ENCODE peak calls at places on chromosomes 7 and 10, in ten cellular contexts. G is IMR-90, J is A549, K is ovary, B is GM12878, N is Peyer's patch, M is sigmoid colon, E is esophagus muscularis mucosa, Z is NB4, D is prostate gland. R is an unnamed sample.

GRCh38 chr10:1163204-1163660 is 107.0 kb downstream of the WDR37 start:
- DNase-seq in J (no peak), E (no peak), N (peak), G (no peak), K (no peak), D (no peak), M (no peak), Z (no peak), B (no peak), R (no peak)

GRCh38 chr7:151255390-151255789 is 6.9 kb upstream of the SMARCD3 start:
- DNase-seq in Z (no peak), E (no peak), B (no peak), D (no peak), G (no peak), N (no peak), M (peak), J (no peak), K (no peak), R (no peak)

GRCh38 chr7:155591055-155591750 is 44.8 kb upstream of the CNPY1 start:
- DNase-seq in B (no peak), G (no peak), K (no peak), Z (peak), N (no peak), E (no peak), M (no peak), D (no peak), J (no peak), R (peak)

GRCh38 chr7:157044151-157044687 is 33.8 kb upstream of the MNX1 start:
- DNase-seq in N (no peak), D (no peak), B (no peak), G (peak), Z (no peak), K (no peak), M (no peak), E (no peak), J (no peak), R (no peak)

GRCh38 chr10:77190275-77190674 is 447.3 kb downstream of the KCNMA1 start:
- DNase-seq in K (no peak), D (no peak), B (no peak), Z (peak), G (no peak), N (no peak), M (no peak), J (no peak), E (no peak), R (no peak)

GRCh38 chr10:110786172-110786571 is 85.6 kb upstream of the PDCD4 start:
- DNase-seq in K (no peak), D (no peak), G (peak), Z (peak), M (no peak), N (no peak), E (no peak), B (no peak), J (no peak), R (no peak)

GRCh38 chr7:73521636-73522080 is 435 bp downstream of the BAZ1B start:
- DNase-seq in B (no peak), M (no peak), G (peak), J (peak), E (peak), D (no peak), N (no peak), K (no peak), Z (no peak), R (no peak)

GRCh38 chr10:87659571-87660483 is at the start of gene PAPSS2:
- DNase-seq in J (peak), D (peak), B (no peak), Z (peak), G (peak), E (no peak), M (peak), N (peak), K (peak), R (peak)

GRCh38 chr7:16817536-16817935 is 12.7 kb upstream of the AGR2 start:
- DNase-seq in B (no peak), M (no peak), Z (no peak), J (peak), E (no peak), D (no peak), K (no peak), N (no peak), G (peak), R (no peak)

GRCh38 chr10:49518982-49519578 is 19.8 kb downstream of the ERCC6 start:
- DNase-seq in G (peak), J (peak), N (no peak), E (no peak), M (no peak), B (no peak), Z (peak), D (peak), K (peak), R (no peak)

GRCh38 chr7:80147543-80148376 is 13.1 kb downstream of the GNAI1 start:
- DNase-seq in E (no peak), G (peak), D (no peak), N (no peak), B (no peak), J (no peak), Z (no peak), M (no peak), K (no peak), R (no peak)

GRCh38 chr7:17633099-17633498 is 307.2 kb downstream of the SNX13 start:
- DNase-seq in D (no peak), G (peak), J (peak), K (no peak), E (no peak), B (no peak), M (no peak), N (no peak), Z (no peak), R (no peak)

GRCh38 chr10:68992721-68993440 is 4.3 kb downstream of the KIFBP start:
- DNase-seq in K (peak), B (no peak), N (no peak), G (peak), E (peak), D (peak), J (no peak), Z (no peak), M (peak), R (no peak)

GRCh38 chr7:73395538-73396503 is 37.8 kb upstream of the FZD9 start:
- DNase-seq in G (no peak), E (no peak), M (no peak), D (no peak), N (no peak), J (no peak), Z (no peak), B (no peak), K (no peak), R (no peak)

GRCh38 chr10:71094712-71095390 is 117.5 kb upstream of the UNC5B start:
- DNase-seq in M (no peak), E (no peak), Z (no peak), J (no peak), G (no peak), K (no peak), D (no peak), N (no peak), B (no peak), R (peak)

GRCh38 chr7:5526190-5527037 is 102.8 kb upstream of the TNRC18 start:
- DNase-seq in M (peak), K (peak), Z (peak), E (no peak), N (peak), B (no peak), J (no peak), G (peak), D (peak), R (no peak)

GRCh38 chr7:836429-836828 is 4.2 kb downstream of the SUN1 start:
- DNase-seq in B (no peak), M (peak), G (peak), E (no peak), N (no peak), K (no peak), J (peak), Z (peak), D (no peak), R (no peak)

GRCh38 chr10:103480521-103480920 is 1.5 kb upstream of the CALHM3 start:
- DNase-seq in E (no peak), G (peak), N (no peak), D (no peak), B (no peak), M (no peak), J (no peak), Z (no peak), K (no peak), R (no peak)

DNA sequence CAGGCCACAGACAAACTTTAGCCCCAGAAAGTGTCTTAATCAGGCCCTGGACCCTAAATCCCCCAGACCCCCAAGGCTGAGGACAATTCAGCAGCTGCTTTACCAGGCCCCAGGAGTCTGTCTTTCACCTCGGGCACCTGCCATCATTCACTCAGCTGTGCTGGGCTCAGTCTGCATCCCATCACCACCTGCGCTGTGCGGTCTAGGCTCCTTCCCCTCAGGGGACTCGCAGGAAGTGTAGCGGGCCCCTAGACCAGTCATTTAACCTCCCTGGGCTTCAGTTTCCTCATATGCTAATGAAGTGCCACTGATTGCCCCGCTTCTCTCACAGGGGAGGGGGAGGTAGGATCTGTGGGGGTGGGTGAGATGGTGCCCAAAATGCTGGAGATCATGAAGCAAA is 76.4 kb upstream of the ZMIZ1 start:
- DNase-seq in Z (peak), D (no peak), K (no peak), E (no peak), M (no peak), G (no peak), B (no peak), J (no peak), N (no peak), R (no peak)
- H3K4me3 ChIP-seq in Z (no peak), D (no peak), K (no peak), E (no peak), M (no peak), G (no peak), B (no peak), J (no peak), N (no peak), R (no peak)

DNA sequence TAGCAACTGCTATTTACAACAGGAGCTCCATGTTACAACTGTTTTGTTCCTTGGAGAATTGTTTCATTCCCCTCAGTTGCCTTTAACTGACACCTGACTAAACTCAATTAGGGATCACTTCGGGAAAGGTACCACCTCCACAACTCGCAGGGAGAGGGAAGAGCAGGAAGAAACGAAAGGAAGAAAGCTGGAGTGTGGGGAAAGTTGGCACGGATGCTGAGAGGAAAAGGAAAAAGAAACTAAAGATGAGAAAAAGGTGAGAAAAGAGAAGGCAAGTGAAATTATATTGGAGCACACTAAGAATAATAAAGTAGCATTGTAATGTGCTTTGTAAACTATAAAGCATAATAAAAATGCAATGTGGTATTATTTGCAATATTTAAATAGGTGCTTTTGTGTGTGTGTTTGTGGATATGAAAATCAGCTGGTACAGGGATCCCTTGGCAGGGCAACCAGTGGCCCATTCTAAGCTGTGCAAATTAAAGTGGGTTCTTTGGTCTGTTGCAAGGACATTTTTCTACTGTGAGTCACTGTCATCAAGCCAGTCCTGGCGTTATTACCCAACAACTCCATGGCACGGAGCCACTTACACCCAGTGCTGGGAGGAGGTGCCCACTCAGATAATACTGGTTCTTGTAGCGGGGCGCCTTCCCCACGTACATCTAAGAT is 45.9 kb downstream of the HIPK2 start:
- DNase-seq in M (peak), K (peak), E (peak), D (peak), G (peak), B (no peak), Z (peak), N (peak), J (peak), R (peak)
- TF ChIP-seq POLR2A in M (no peak), K (no peak), E (no peak), D (no peak), G (no peak), B (no peak), Z (no peak), N (no peak), J (no peak), R (no peak)

DNA sequence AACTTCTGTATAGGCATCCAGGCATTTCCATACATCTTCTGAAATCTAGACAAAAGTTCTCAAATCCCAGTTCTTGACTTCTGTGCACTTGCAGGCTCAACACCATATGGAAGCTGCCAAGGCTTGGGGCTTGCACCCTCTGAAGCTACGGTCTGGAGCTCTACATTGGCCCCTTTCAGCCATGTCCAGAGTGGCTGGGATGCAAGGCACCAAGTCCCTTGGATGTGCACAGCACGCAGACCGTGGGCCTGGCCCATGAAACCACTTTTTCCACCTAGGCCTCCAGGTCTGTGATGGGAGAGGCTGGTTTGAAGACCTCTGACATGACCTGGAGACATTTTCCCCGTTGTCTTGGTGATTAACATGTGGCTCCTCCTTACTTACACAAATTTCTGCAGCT is 1645.1 kb downstream of the REEP3 start:
- DNase-seq in M (no peak), G (no peak), J (no peak), E (no peak), D (no peak), B (no peak), K (no peak), Z (no peak), N (no peak), R (no peak)
- H3K4me3 ChIP-seq in M (no peak), G (no peak), J (no peak), E (no peak), D (no peak), B (no peak), K (no peak), Z (no peak), N (no peak), R (no peak)

GRCh38 chr7:64904008-64904407 is 935 bp downstream of the ZNF273 start:
- DNase-seq in E (no peak), G (no peak), D (no peak), J (no peak), Z (no peak), K (no peak), B (no peak), M (no peak), N (no peak), R (no peak)

GRCh38 chr7:64905547-64905946 is 2.5 kb downstream of the ZNF273 start:
- DNase-seq in D (no peak), G (no peak), J (no peak), K (no peak), Z (peak), E (no peak), N (no peak), B (no peak), M (no peak), R (no peak)

GRCh38 chr7:64907641-64908326 is 4.7 kb downstream of the ZNF273 start:
- DNase-seq in E (no peak), J (no peak), G (peak), D (no peak), K (no peak), B (no peak), Z (no peak), N (no peak), M (no peak), R (no peak)

GRCh38 chr7:64905133-64905532 is 2.1 kb downstream of the ZNF273 start:
- DNase-seq in M (no peak), B (no peak), G (no peak), E (no peak), D (no peak), Z (no peak), N (no peak), K (no peak), J (no peak), R (no peak)

DNA sequence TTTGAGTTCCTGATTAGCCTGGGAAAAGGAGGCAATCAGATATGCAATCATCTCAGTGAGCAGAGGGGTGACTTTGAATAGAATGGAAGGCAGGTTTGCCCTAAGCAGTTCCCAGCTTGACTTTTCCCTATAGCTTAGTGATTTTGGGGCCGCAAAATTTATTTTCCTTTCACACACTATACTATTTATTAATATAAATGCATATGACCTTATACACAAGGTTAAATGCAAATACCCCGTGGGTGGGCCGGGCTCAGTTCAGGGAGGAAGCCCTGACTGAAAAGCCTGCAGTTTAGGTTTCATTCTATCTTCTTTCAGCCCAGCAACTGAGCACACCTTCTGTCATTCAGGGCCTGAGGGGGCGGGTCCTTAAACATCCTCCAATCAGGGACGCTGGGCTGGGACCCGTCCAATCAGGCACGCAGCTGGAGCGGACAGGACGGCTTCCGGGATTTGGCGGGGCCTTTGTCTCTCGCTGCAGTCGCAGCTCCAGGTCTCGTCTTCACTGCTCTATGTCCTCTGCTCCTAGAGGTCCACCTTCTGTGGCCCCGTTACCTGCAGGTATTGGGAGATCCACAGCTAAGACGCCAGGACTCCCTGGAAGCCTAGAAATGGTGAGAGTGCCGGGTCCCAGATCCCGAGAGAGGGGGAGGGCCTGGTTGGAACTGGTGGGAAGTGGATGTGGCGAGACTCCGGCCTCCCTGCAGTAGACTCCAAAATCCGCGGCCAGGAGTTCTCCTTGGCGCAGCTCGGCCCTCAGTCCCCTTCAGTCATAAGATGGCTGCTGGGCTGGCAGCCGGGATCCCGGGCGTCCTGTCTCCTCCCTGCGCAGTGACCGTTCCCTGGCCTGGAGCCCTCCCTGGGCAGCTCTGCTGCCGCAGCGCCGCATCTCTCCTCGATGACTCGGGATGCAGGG is at the start of gene ZNF273:
- DNase-seq in J (peak), Z (peak), D (peak), K (peak), M (peak), G (peak), B (peak), N (peak), E (peak), R (peak)
- TF ChIP-seq POLR2A in J (peak), Z (peak), D (peak), K (no peak), M (peak), G (peak), B (peak), N (peak), E (peak), R (no peak)

GRCh38 chr10:80210259-80210658 is 4.9 kb upstream of the ANXA11 start:
- DNase-seq in Z (no peak), N (no peak), J (no peak), G (no peak), K (no peak), B (no peak), E (no peak), D (no peak), M (no peak), R (no peak)
- H3K4me3 ChIP-seq in Z (no peak), N (no peak), J (no peak), G (no peak), K (no peak), B (no peak), E (no peak), D (no peak), M (no peak), R (no peak)

DNA sequence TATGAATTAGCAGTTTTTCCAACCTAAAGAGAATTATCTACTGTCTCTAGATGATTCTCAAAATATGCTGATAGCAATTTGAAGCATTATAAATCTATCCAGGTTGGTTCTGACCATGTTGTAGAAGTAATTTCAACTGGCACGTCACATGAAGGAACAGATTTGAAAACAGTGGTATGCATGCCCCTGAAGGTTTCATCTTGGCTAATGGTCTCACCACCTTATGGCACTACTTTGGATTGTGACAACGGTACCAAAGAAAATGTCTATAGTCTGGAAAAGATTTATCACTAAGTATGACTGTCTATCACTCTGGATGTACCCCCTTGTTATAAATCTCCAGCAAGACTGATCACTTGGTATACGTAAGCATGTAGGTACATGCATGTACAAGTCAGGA is 723.1 kb upstream of the GALNT17 start:
- DNase-seq in Z (no peak), D (no peak), K (no peak), G (no peak), M (no peak), N (no peak), E (no peak), J (no peak), B (no peak), R (no peak)
- TF ChIP-seq POLR2A in Z (no peak), D (no peak), K (no peak), G (no peak), M (no peak), N (no peak), E (no peak), J (no peak), B (no peak), R (no peak)

GRCh38 chr7:131338173-131338572 is 10.5 kb downstream of the MKLN1 start:
- DNase-seq in D (no peak), N (no peak), M (no peak), J (no peak), G (no peak), Z (no peak), E (no peak), B (no peak), K (no peak), R (no peak)
- H3K4me3 ChIP-seq in D (no peak), N (no peak), M (no peak), J (no peak), G (no peak), Z (no peak), E (no peak), B (no peak), K (no peak), R (no peak)

R was measured in suprapubic skin.